ENCODE peak calls at places on chromosomes 6 and 20, in seven cellular contexts. B is HCT116, W is HepG2, F is K562, H is GM12878, Y is SK-N-SH, G is H1. S is an unnamed sample.

GRCh38 chr6:140758169-140758877 is 1374.4 kb upstream of the GJE1 start:
- DNase-seq in F (no peak), H (no peak), G (no peak), Y (no peak), W (no peak), B (no peak), S (no peak)

GRCh38 chr20:46545077-46545826 is 5.2 kb downstream of the OCSTAMP start:
- DNase-seq in G (no peak), W (no peak), F (no peak), Y (no peak), B (no peak), H (no peak), S (no peak)

GRCh38 chr6:84486526-84486925 is 259.1 kb upstream of the CEP162 start:
- DNase-seq in W (no peak), F (no peak), G (no peak), H (no peak), B (no peak), Y (no peak), S (no peak)

GRCh38 chr20:47610247-47610944 is 108.7 kb downstream of the NCOA3 start:
- DNase-seq in B (peak), W (no peak), F (peak), G (no peak), H (peak), Y (no peak), S (no peak)

GRCh38 chr6:47603227-47603626 is 95.2 kb upstream of the ADGRF4 start:
- DNase-seq in H (no peak), W (no peak), Y (no peak), F (no peak), G (no peak), B (no peak), S (no peak)

GRCh38 chr6:161694995-161695394 is 421.1 kb upstream of the AGPAT4 start:
- DNase-seq in G (no peak), H (no peak), B (peak), W (peak), Y (no peak), F (peak), S (peak)

GRCh38 chr6:89085409-89086012 is 5.0 kb downstream of the PNRC1 start:
- DNase-seq in G (no peak), H (no peak), W (no peak), Y (no peak), B (no peak), F (no peak), S (no peak)

GRCh38 chr20:42530855-42531674 is 658.6 kb downstream of the PTPRT start:
- DNase-seq in B (no peak), H (no peak), Y (peak), G (no peak), F (peak), W (peak), S (peak)

GRCh38 chr20:59148713-59149493 is 14.7 kb upstream of the ZNF831 start:
- DNase-seq in F (peak), G (no peak), Y (no peak), W (no peak), B (no peak), H (no peak), S (no peak)

GRCh38 chr6:5679271-5679670 is 327.5 kb downstream of the NRN1 start:
- DNase-seq in F (no peak), G (no peak), W (no peak), Y (no peak), H (no peak), B (no peak), S (no peak)

GRCh38 chr20:50551288-50551687 is 41.1 kb downstream of the PTPN1 start:
- DNase-seq in Y (no peak), G (no peak), F (no peak), H (no peak), W (no peak), B (no peak), S (no peak)

GRCh38 chr6:89324304-89324703 is 9.2 kb upstream of the GABRR2 start:
- DNase-seq in F (no peak), W (no peak), Y (no peak), H (no peak), G (no peak), B (no peak), S (no peak)

GRCh38 chr6:142942805-142943227 is 2.2 kb downstream of the HIVEP2 start:
- DNase-seq in Y (peak), F (peak), G (no peak), H (no peak), W (peak), B (no peak), S (no peak)

GRCh38 chr6:69867075-69867911 is 937 bp downstream of the COL19A1 start:
- DNase-seq in W (peak), F (peak), H (no peak), B (no peak), Y (peak), G (peak), S (peak)

GRCh38 chr6:14231546-14232280 is 114.1 kb downstream of the CD83 start:
- DNase-seq in B (no peak), G (no peak), Y (no peak), H (no peak), W (no peak), F (no peak), S (no peak)

GRCh38 chr20:8335059-8335458 is 203.0 kb downstream of the PLCB1 start:
- DNase-seq in F (no peak), H (no peak), Y (no peak), G (no peak), W (peak), B (no peak), S (no peak)

DNA sequence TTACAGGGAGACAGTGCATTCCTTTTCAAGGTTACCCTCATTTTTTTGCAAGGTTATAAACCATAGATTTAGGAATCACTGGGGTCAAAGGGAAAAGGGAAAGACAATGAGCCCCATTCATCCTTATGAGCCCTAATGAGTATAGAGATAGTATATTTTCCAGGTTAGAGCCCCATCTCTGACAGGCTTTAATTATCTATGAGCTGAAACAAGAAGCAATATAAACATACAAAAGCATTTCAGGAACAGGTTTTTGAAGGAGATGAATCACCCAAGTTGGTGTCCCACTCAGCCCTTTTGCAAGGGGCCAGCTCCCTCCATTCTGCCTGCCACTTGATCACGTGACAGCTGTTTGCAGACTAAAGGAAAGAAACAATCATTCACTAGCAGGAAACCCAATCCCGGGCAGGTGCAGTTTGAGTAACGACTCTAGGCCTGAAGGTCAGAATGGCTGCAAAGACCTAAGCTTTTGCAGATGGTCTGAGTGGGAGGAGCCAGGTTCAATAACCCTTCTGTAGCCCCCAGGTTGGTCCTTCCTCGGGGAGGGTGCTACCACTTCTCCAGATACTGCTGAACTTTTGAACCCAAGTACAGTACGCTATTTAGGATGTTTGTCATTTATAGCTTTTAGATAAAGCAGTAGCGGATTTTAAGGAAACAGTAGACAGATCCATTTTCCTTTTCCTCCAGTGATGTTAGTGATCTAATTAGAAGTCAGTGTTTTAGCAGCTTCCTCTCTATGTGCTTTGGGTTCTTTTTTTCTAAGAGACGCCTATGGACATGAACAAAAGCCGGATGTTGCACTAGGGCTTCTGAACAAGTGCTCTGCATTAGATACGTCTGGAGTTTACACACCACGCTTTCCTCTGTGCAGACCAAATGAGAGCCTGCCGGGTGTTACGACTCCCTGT is 253.2 kb downstream of the SOX4 start:
- DNase-seq in Y (peak), H (no peak), W (peak), F (no peak), G (no peak), B (no peak), S (no peak)
- TF ChIP-seq JUND in Y (no peak), H (no peak), W (no peak), F (no peak), G (no peak), B (no peak), S (no peak)

DNA sequence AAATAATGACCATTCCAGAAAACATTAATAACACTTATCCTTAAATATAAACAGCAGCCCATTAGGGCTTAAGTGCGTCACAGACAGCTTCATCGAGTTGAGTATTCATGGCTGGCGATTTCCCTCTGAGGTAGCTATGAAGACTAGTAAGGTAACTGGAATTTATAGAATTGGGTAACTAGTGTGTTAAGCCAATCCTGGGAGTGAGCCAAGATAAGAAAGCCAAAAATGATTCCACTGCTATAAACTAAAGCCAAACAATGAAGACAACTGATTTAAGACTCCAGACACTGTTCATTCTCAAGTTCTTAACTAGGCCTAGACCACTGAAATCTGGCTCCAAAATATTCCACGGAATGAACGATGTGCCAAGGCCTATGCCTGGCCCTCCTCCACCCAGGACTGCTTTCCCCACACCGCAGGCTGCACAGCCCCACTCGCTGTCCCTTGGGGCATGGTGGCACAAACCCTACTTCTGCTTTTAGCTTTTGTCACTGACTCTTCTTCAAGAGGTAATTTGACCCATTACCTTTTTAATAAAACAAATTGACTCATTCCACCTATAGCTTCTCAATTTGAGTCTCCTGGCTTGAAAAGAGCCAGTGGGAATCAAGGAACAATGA is 66.0 kb downstream of the BLOC1S5 start:
- DNase-seq in H (no peak), G (no peak), W (no peak), F (no peak), Y (no peak), B (no peak), S (no peak)
- TF ChIP-seq JUND in H (no peak), G (no peak), W (no peak), F (no peak), Y (no peak), B (no peak), S (no peak)

DNA sequence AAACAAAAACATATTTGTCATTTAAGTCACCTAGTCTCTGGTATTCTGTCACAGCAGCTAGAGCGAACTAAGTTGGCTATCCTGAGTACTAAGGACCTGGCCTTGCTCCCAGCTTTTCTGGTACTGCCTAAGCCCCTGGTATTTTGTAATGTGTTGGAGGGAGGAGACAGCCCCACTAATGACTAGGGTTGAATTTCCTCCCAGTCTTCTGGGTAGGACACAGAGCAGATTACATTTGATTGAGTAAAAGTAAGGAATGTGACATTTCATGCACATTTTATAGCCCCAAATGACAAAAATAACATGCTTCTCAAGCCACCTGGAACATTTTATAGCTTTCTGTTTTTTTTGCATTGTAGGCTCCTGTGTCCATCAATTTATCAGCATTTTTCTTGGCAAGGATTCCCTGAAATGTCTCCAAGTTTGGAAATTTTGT is 47.9 kb upstream of the DDR1 start:
- DNase-seq in W (no peak), G (no peak), H (no peak), Y (no peak), B (no peak), F (no peak), S (no peak)
- TF ChIP-seq JUND in W (no peak), G (no peak), H (no peak), Y (no peak), B (no peak), F (no peak), S (no peak)

DNA sequence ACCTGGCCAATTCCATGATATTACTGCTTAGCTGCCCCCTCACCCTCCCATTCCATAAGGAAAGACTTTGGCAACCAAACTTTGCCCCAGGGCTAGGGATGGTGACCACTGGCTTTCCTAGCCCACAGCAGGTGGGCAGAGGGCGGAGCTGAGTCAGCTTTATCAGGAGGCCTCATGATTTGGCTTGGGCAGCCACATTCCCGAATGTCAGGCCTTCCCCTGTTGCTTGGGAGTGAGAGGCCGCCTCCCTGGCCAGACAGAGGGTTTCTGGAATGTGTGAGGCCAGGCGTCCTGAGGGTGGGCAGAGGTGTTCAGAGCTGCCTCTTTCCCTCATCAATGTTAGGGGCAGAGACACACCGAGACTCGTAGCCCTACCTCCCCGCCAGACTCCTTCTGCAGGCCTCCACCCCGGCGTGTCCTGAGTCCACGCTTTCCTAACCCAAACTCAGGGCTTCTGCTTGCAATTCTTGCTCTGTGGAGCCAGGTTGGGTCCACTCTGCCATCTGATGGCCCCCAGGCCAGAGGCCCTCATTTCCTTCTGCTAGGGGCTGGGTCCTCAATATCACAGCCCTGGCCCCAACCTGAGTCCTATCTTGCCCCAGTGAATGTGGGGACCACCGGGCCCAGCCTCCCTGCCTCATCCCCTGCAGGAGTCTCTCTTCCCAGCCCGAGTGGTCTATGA is 19.3 kb downstream of the UQCC2 start:
- DNase-seq in W (no peak), B (no peak), F (no peak), G (no peak), H (no peak), Y (no peak), S (no peak)
- TF ChIP-seq JUND in W (no peak), B (no peak), F (no peak), G (no peak), H (no peak), Y (no peak), S (no peak)

DNA sequence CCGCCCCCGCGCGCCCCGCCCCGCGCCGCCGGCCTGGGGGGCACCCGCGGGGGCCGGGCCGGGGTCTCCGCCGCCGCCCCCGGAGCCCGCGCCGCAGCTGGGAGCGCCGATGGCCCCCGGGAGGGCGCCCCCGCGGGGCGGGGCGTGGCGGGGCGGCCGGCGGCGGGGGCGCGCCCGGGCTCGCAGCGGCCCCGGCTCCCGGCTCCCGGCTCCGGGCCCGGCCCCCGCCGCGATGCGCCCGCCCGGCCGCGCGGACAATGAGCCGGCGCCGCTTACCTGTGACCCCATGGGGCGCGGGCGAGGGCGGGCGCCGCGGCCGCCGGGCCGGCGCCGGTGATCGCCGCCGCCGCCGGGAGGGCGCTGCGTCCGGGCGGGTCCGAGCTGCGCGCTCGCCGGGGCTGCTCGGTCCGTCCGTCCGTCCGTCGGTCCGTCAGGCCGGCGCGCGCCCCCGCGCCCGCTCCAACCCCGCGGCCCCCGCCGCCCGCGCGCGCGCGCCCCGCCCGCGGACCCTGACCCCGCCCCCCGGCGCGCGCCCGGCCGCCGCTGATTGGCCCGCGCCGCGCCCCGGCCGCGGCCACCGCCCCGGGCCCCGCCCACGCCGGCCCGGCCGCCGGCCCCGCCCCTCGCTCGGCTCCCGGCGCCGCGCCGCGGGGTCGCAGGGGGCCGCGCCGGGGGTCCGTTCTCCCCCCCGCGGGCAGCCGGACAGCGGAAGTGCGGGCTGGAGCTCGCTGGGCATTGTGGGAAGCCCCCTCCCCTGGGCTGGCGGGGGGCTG is at the start of gene ZBTB46:
- DNase-seq in W (no peak), B (no peak), H (no peak), Y (peak), F (peak), G (no peak), S (peak)
- TF ChIP-seq JUND in W (no peak), B (no peak), H (no peak), Y (no peak), F (no peak), G (no peak), S (no peak)

DNA sequence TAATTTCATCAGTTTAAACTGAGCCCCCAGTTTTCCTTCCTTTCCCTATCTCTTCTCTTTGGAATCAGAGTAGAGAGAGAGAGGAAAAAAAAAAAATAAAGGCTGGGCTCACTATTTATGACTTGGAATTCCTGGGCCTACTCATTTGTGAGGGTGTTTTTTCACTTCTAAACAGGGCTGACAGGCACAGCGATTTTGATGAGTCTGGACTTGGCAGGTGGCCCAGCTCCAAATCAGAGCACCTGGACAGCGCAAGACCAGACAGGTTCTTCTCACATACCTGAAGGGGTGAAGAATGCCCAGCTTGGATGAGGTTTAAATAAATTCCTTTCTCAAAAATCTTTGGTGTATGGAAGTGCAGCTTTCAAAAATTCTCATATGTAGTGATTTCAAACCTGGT is 122.2 kb downstream of the KIF13A start:
- DNase-seq in B (peak), G (no peak), H (no peak), F (no peak), Y (no peak), W (no peak), S (peak)
- TF ChIP-seq JUND in B (no peak), G (no peak), H (no peak), F (no peak), Y (no peak), W (no peak), S (no peak)

GRCh38 chr20:36848078-36848660 is 27.8 kb upstream of the TLDC2 start:
- DNase-seq in G (no peak), B (no peak), H (no peak), F (no peak), W (no peak), Y (no peak), S (no peak)
- TF ChIP-seq JUND in G (no peak), B (no peak), H (no peak), F (no peak), W (no peak), Y (peak), S (no peak)

DNA sequence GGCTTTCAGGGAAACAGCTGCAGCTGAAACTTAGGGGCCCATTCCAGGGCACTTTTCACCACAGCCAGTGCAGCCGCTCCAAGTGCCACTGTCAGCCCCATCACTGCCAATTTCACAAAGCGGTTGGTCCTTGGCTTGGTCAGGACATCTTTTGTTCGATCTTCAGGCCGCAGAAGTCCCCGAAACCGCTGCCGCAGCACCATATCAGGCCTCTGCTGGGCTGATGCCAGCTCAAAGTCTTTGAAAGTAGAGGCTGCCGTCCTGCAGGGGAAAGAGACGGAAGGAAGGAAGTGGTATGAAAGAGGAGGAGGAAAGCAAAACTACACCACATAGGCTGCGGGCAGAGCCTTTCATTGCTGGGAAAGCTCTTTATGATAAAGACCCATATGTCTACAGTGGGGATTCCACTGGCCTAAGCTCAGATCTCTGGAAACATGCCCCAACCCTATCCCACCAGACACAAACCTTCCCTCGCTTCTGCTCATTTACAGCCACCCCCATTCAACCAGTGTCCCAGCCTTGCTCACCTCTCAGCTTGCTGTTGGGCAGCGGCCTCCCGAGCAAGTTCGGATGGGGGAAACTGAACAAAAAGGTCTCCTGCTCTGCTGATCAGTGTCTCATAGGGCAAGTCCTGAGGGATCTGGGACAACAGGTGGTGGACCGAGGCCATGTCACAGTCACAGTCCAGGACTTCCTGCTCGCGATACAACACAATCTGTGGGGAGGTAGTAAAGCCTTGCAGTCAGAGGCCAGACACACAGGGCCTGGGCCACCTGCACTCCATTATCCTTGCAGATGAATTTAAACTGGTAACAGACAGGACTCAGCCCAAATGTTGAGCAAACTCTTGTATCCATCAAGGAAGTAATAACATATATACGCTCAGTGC is 23.5 kb downstream of the TBC1D20 start:
- DNase-seq in Y (no peak), G (no peak), H (peak), W (no peak), B (no peak), F (no peak), S (no peak)
- TF ChIP-seq JUND in Y (no peak), G (no peak), H (no peak), W (no peak), B (no peak), F (no peak), S (no peak)